ENCODE peak calls at places on chromosomes 1 and 21, in nine cellular contexts. G is activated CD8-positive, alpha-beta T cell treated with anti-CD3 and anti-CD28 coated beads, Interleukin-2, amount 10 ng/mL, durations not matched to agents 7 days and 5 days; E is fibroblast of villous mesenchyme; V is non-pigmented ciliary epithelial cell; I is immature natural killer cell; L is kidney tubule cell; K is activated T-cell treated with anti-CD3 and anti-CD28 coated beads, Interleukin-2, amount 50 U/mL, for 72 hours; P is astrocyte of the spinal cord; N is stimulated activated naive CD4-positive, alpha-beta T cell. H is an unnamed sample.

GRCh38 chr1:13766906-13767564 is 67.0 kb downstream of the PRDM2 start:
- DNase-seq in G (no peak), E (peak), V (no peak), I (no peak), L (peak), K (no peak), P (peak), N (no peak), H (no peak)

GRCh38 chr21:45081636-45082035 is 7.3 kb downstream of the ADARB1 start:
- DNase-seq in G (no peak), E (no peak), V (no peak), I (no peak), L (no peak), K (no peak), P (no peak), N (no peak), H (no peak)

GRCh38 chr1:202105571-202106339 is 17.0 kb upstream of the GPR37L1 start:
- DNase-seq in G (no peak), E (peak), V (no peak), I (no peak), L (peak), K (no peak), P (peak), N (no peak), H (peak)

GRCh38 chr1:9242338-9242969 is 7.9 kb downstream of the H6PD start:
- DNase-seq in G (no peak), E (peak), V (no peak), I (no peak), L (no peak), K (no peak), P (no peak), N (no peak), H (peak)

GRCh38 chr1:94920061-94920460 is 6.8 kb downstream of the CNN3 start:
- DNase-seq in G (no peak), E (no peak), V (no peak), I (no peak), L (no peak), K (no peak), P (no peak), N (no peak), H (peak)

GRCh38 chr1:209844695-209845404 is 17.1 kb downstream of the UTP25 start:
- DNase-seq in G (no peak), E (peak), V (no peak), I (no peak), L (no peak), K (no peak), P (no peak), N (no peak), H (peak)

GRCh38 chr1:54287176-54287650 is 87.2 kb downstream of the MRPL37 start:
- DNase-seq in G (peak), E (peak), V (no peak), I (peak), L (peak), K (peak), P (peak), N (peak), H (peak)

GRCh38 chr1:236489710-236490377 is 33.9 kb upstream of the LGALS8 start:
- DNase-seq in G (no peak), E (peak), V (peak), I (peak), L (peak), K (no peak), P (peak), N (no peak), H (peak)

GRCh38 chr1:110485725-110486124 is 33.2 kb downstream of the KCNA10 start:
- DNase-seq in G (no peak), E (no peak), V (no peak), I (no peak), L (no peak), K (no peak), P (no peak), N (no peak), H (no peak)

GRCh38 chr1:228062085-228062791 is 20.3 kb upstream of the ARF1 start:
- DNase-seq in G (no peak), E (no peak), V (no peak), I (no peak), L (no peak), K (no peak), P (no peak), N (no peak), H (no peak)

GRCh38 chr21:44082648-44083436 is 24.4 kb upstream of the PWP2 start:
- DNase-seq in G (no peak), E (no peak), V (no peak), I (peak), L (peak), K (no peak), P (no peak), N (no peak), H (no peak)

GRCh38 chr21:29077651-29078090 is 4.2 kb upstream of the CCT8 start:
- DNase-seq in G (peak), E (peak), V (no peak), I (no peak), L (peak), K (peak), P (peak), N (no peak), H (peak)

GRCh38 chr1:179293340-179294327 is at the start of gene SOAT1:
- DNase-seq in G (peak), E (peak), V (no peak), I (peak), L (peak), K (peak), P (peak), N (peak), H (peak)

GRCh38 chr1:29973406-29973805 is 737.1 kb downstream of the PTPRU start:
- DNase-seq in G (no peak), E (no peak), V (no peak), I (no peak), L (peak), K (no peak), P (no peak), N (no peak), H (peak)

GRCh38 chr21:42515708-42516502 is 2.3 kb downstream of the SLC37A1 start:
- DNase-seq in G (no peak), E (no peak), V (no peak), I (no peak), L (peak), K (no peak), P (no peak), N (no peak), H (peak)

GRCh38 chr1:202835548-202836072 is 24.9 kb downstream of the PCAT6 start:
- DNase-seq in G (peak), E (no peak), V (no peak), I (peak), L (no peak), K (peak), P (no peak), N (no peak), H (no peak)

GRCh38 chr1:203282720-203283542 is 22.4 kb upstream of the BTG2 start:
- DNase-seq in G (no peak), E (no peak), V (no peak), I (no peak), L (peak), K (no peak), P (no peak), N (no peak), H (no peak)

GRCh38 chr1:171142451-171143121 is 42.5 kb upstream of the FMO2 start:
- DNase-seq in G (no peak), E (peak), V (no peak), I (no peak), L (no peak), K (no peak), P (peak), N (no peak), H (peak)

GRCh38 chr1:103416681-103417318 is 108.7 kb upstream of the RNPC3 start:
- DNase-seq in G (no peak), E (no peak), V (no peak), I (no peak), L (peak), K (no peak), P (peak), N (no peak), H (peak)

GRCh38 chr1:8015036-8015808 is 10.9 kb downstream of the ERRFI1 start:
- DNase-seq in G (peak), E (peak), V (peak), I (peak), L (peak), K (peak), P (peak), N (peak), H (peak)

GRCh38 chr1:200153277-200154055 is 126.0 kb downstream of the NR5A2 start:
- DNase-seq in G (peak), E (no peak), V (no peak), I (peak), L (no peak), K (peak), P (no peak), N (peak), H (no peak)

GRCh38 chr1:222167111-222167510 is 380.8 kb downstream of the HHIPL2 start:
- DNase-seq in G (no peak), E (peak), V (peak), I (peak), L (peak), K (peak), P (peak), N (no peak), H (peak)

GRCh38 chr1:20324704-20325406 is 34.2 kb downstream of the VWA5B1 start:
- DNase-seq in G (no peak), E (no peak), V (no peak), I (no peak), L (peak), K (no peak), P (no peak), N (no peak), H (no peak)

GRCh38 chr1:205248793-205249601 is 21.3 kb downstream of the TMCC2 start:
- DNase-seq in G (no peak), E (peak), V (no peak), I (no peak), L (no peak), K (no peak), P (peak), N (no peak), H (peak)

GRCh38 chr1:225919906-225920305 is 4.1 kb downstream of the PYCR2 start:
- DNase-seq in G (no peak), E (peak), V (no peak), I (no peak), L (peak), K (peak), P (peak), N (no peak), H (peak)

H was measured in astrocyte of the hippocampus.